ENCODE peak calls at places on chromosomes 12 and 14, in four cellular contexts. P, M, U and X are unnamed samples.

GRCh38 chr12:30622509-30622908 is 73.2 kb downstream of the IPO8 start:
- DNase-seq in M (no peak), U (no peak), P (no peak), X (peak; percentile 10)

GRCh38 chr12:123928274-123928865 is 44.3 kb downstream of the CCDC92 start:
- DNase-seq in U (no peak), P (no peak), M (peak; percentile 8), X (no peak)

GRCh38 chr14:25042362-25043299 is 7.3 kb downstream of the STXBP6 start:
- DNase-seq in M (peak; percentile 33), P (no peak), U (no peak), X (peak; percentile 2)

GRCh38 chr12:131418884-131419283 is 292.0 kb upstream of the SFSWAP start:
- DNase-seq in M (no peak), P (no peak), U (no peak), X (no peak)

GRCh38 chr12:90305379-90305778 is 596.7 kb upstream of the ATP2B1 start:
- DNase-seq in P (no peak), U (no peak), M (no peak), X (no peak)

GRCh38 chr12:93671044-93671443 is 6.1 kb upstream of the CRADD start:
- DNase-seq in U (no peak), M (no peak), P (no peak), X (no peak)

GRCh38 chr14:24432259-24433131 is 2.7 kb downstream of the KHNYN start:
- DNase-seq in P (no peak), M (no peak), U (no peak), X (no peak)

GRCh38 chr14:88079624-88080023 is 74.7 kb downstream of the GPR65 start:
- DNase-seq in P (no peak), M (no peak), U (no peak), X (no peak)